ENCODE peak calls at places on chromosome 21, in five cellular contexts. One of them, this sample, is unnamed.

GRCh38 chr21:33383056-33383888 is 19.9 kb upstream of the IFNGR2 start:
- DNase-seq in NCI-H524: no peak
- DNase-seq in effector memory CD8-positive, alpha-beta T cell: peak
- DNase-seq in HTR-8/SVneo: peak
- DNase-seq in MCF 10A: peak
- DNase-seq in this sample: no peak

GRCh38 chr21:42513985-42514882 is 582 bp downstream of the SLC37A1 start:
- DNase-seq in HTR-8/SVneo: no peak
- DNase-seq in MCF 10A: peak
- DNase-seq in effector memory CD8-positive, alpha-beta T cell: peak
- DNase-seq in NCI-H524: no peak
- DNase-seq in this sample: peak

GRCh38 chr21:44710294-44710665 is 1.1 kb downstream of the TSPEAR start:
- DNase-seq in MCF 10A: no peak
- DNase-seq in effector memory CD8-positive, alpha-beta T cell: no peak
- DNase-seq in HTR-8/SVneo: no peak
- DNase-seq in NCI-H524: no peak
- DNase-seq in this sample: peak

GRCh38 chr21:41767606-41768370 is 936 bp upstream of the RIPK4 start:
- DNase-seq in effector memory CD8-positive, alpha-beta T cell: no peak
- DNase-seq in MCF 10A: no peak
- DNase-seq in NCI-H524: no peak
- DNase-seq in HTR-8/SVneo: no peak
- DNase-seq in this sample: no peak

GRCh38 chr21:42518216-42518615 is 4.6 kb downstream of the SLC37A1 start:
- DNase-seq in effector memory CD8-positive, alpha-beta T cell: no peak
- DNase-seq in MCF 10A: peak
- DNase-seq in HTR-8/SVneo: peak
- DNase-seq in NCI-H524: no peak
- DNase-seq in this sample: no peak

GRCh38 chr21:46457801-46458314 is 833 bp upstream of the DIP2A start:
- DNase-seq in NCI-H524: peak
- DNase-seq in effector memory CD8-positive, alpha-beta T cell: peak
- DNase-seq in HTR-8/SVneo: peak
- DNase-seq in MCF 10A: peak
- DNase-seq in this sample: peak

GRCh38 chr21:33451634-33452071 is 28.1 kb downstream of the TMEM50B start:
- DNase-seq in MCF 10A: no peak
- DNase-seq in effector memory CD8-positive, alpha-beta T cell: no peak
- DNase-seq in HTR-8/SVneo: no peak
- DNase-seq in NCI-H524: no peak
- DNase-seq in this sample: no peak

GRCh38 chr21:36055551-36055950 is 4.8 kb downstream of the SETD4 start:
- DNase-seq in HTR-8/SVneo: no peak
- DNase-seq in effector memory CD8-positive, alpha-beta T cell: no peak
- DNase-seq in MCF 10A: no peak
- DNase-seq in NCI-H524: no peak
- DNase-seq in this sample: no peak

This sample was measured in WERI-Rb-1.